ENCODE peak calls at places on chromosomes 1 and 21, in six cellular contexts. One of them, this sample, is unnamed.

GRCh38 chr1:109500886-109501285 is 7.0 kb downstream of the CYB561D1 start:
- DNase-seq in neuronal stem cell: no peak
- DNase-seq in IMR-90: peak
- DNase-seq in H9: no peak
- DNase-seq in trophoblast cell: no peak
- DNase-seq in mesendoderm: no peak
- DNase-seq in this sample: peak

GRCh38 chr1:51070640-51071039 is 31.4 kb upstream of the C1orf185 start:
- DNase-seq in neuronal stem cell: no peak
- DNase-seq in IMR-90: peak
- DNase-seq in H9: no peak
- DNase-seq in trophoblast cell: no peak
- DNase-seq in mesendoderm: no peak
- DNase-seq in this sample: no peak

GRCh38 chr1:111789077-111789476 is 33.4 kb downstream of the DDX20 start:
- DNase-seq in neuronal stem cell: no peak
- DNase-seq in IMR-90: no peak
- DNase-seq in H9: no peak
- DNase-seq in trophoblast cell: no peak
- DNase-seq in mesendoderm: no peak
- DNase-seq in this sample: no peak

GRCh38 chr1:110084226-110085078 is 14.0 kb upstream of the ALX3 start:
- DNase-seq in neuronal stem cell: no peak
- DNase-seq in IMR-90: peak
- DNase-seq in H9: no peak
- DNase-seq in trophoblast cell: peak
- DNase-seq in mesendoderm: no peak
- DNase-seq in this sample: peak

GRCh38 chr1:26134466-26134865 is 22.8 kb downstream of the PDIK1L start:
- DNase-seq in neuronal stem cell: no peak
- DNase-seq in IMR-90: no peak
- DNase-seq in H9: no peak
- DNase-seq in trophoblast cell: no peak
- DNase-seq in mesendoderm: no peak
- DNase-seq in this sample: no peak

GRCh38 chr1:84620720-84621313 is 46.6 kb upstream of the CTBS start:
- DNase-seq in neuronal stem cell: peak
- DNase-seq in IMR-90: peak
- DNase-seq in H9: peak
- DNase-seq in trophoblast cell: peak
- DNase-seq in mesendoderm: peak
- DNase-seq in this sample: peak

GRCh38 chr21:45303111-45303615 is 15.5 kb upstream of the POFUT2 start:
- DNase-seq in neuronal stem cell: no peak
- DNase-seq in IMR-90: no peak
- DNase-seq in H9: no peak
- DNase-seq in trophoblast cell: no peak
- DNase-seq in mesendoderm: no peak
- DNase-seq in this sample: no peak

GRCh38 chr1:185343306-185343705 is 26.3 kb upstream of the IVNS1ABP start:
- DNase-seq in neuronal stem cell: no peak
- DNase-seq in IMR-90: no peak
- DNase-seq in H9: no peak
- DNase-seq in trophoblast cell: no peak
- DNase-seq in mesendoderm: no peak
- DNase-seq in this sample: no peak

GRCh38 chr1:110903853-110904500 is 31.0 kb downstream of the CD53 start:
- DNase-seq in neuronal stem cell: no peak
- DNase-seq in IMR-90: no peak
- DNase-seq in H9: no peak
- DNase-seq in trophoblast cell: no peak
- DNase-seq in mesendoderm: no peak
- DNase-seq in this sample: no peak

GRCh38 chr21:33039542-33039941 is 13.8 kb downstream of the OLIG2 start:
- DNase-seq in neuronal stem cell: no peak
- DNase-seq in IMR-90: no peak
- DNase-seq in H9: no peak
- DNase-seq in trophoblast cell: no peak
- DNase-seq in mesendoderm: no peak
- DNase-seq in this sample: no peak

GRCh38 chr1:156760092-156760795 is 7.1 kb upstream of the PRCC start:
- DNase-seq in neuronal stem cell: no peak
- DNase-seq in IMR-90: no peak
- DNase-seq in H9: no peak
- DNase-seq in trophoblast cell: no peak
- DNase-seq in mesendoderm: no peak
- DNase-seq in this sample: no peak

GRCh38 chr1:212415107-212415841 is 588 bp upstream of the PACC1 start:
- DNase-seq in neuronal stem cell: no peak
- DNase-seq in IMR-90: no peak
- DNase-seq in H9: peak
- DNase-seq in trophoblast cell: no peak
- DNase-seq in mesendoderm: peak
- DNase-seq in this sample: no peak
- H3K4me2 ChIP-seq in neuronal stem cell: peak
- H3K4me2 ChIP-seq in IMR-90: peak
- H3K4me2 ChIP-seq in H9: no peak
- H3K4me2 ChIP-seq in trophoblast cell: peak
- H3K4me2 ChIP-seq in mesendoderm: no peak
- H3K4me2 ChIP-seq in this sample: peak

DNA sequence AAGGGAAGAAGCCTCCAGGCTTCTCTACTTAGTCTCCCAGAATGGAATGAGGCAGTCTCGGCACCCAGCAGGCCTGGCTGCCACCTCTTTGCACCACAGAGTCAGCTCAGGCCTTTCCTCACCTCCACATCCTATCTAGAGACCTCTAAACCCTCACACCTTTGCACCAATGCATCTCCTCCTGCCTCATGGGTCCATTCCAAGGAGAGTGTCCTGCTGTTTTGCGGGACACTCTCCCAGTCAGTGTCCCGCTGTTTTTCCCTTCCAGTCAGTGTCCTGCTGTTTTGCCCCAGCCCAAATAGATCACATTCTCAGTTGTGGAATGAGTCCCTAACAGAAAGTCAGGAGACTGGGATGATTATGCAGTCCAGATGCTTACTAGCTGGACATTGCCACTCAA is 185.6 kb upstream of the CAMK1G start:
- DNase-seq in neuronal stem cell: no peak
- DNase-seq in IMR-90: no peak
- DNase-seq in H9: no peak
- DNase-seq in trophoblast cell: no peak
- DNase-seq in mesendoderm: peak
- DNase-seq in this sample: no peak
- H2BK120ac ChIP-seq in neuronal stem cell: no peak
- H2BK120ac ChIP-seq in IMR-90: peak
- H2BK120ac ChIP-seq in H9: no peak
- H2BK120ac ChIP-seq in trophoblast cell: peak
- H2BK120ac ChIP-seq in mesendoderm: peak
- H2BK120ac ChIP-seq in this sample: peak

GRCh38 chr1:11769274-11769673 is 7.3 kb downstream of the C1orf167 start:
- DNase-seq in neuronal stem cell: no peak
- DNase-seq in IMR-90: no peak
- DNase-seq in H9: no peak
- DNase-seq in trophoblast cell: no peak
- DNase-seq in mesendoderm: no peak
- DNase-seq in this sample: no peak
- H3K4me2 ChIP-seq in neuronal stem cell: no peak
- H3K4me2 ChIP-seq in IMR-90: no peak
- H3K4me2 ChIP-seq in H9: no peak
- H3K4me2 ChIP-seq in trophoblast cell: no peak
- H3K4me2 ChIP-seq in mesendoderm: no peak
- H3K4me2 ChIP-seq in this sample: no peak

DNA sequence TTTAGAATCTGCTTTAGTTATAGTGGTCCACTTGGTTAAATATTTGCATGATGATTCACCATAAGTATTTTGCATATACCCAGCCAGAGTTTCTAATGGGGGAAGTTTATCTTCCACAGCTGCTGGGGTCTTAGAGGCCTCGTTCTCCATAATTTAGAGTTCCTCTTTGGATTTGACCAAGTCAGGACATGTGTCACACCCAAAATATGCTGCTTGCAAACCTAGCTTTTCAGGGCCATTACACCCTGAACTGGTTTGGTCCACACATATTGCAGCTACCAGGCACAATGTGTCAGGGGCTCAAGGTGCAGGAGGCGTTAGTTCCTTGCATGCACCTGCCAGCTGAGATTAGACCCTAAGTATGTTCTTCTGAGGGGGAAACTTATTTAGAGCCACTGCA is 17.1 kb upstream of the FMO4 start:
- DNase-seq in neuronal stem cell: no peak
- DNase-seq in IMR-90: no peak
- DNase-seq in H9: no peak
- DNase-seq in trophoblast cell: no peak
- DNase-seq in mesendoderm: no peak
- DNase-seq in this sample: no peak
- H2BK120ac ChIP-seq in neuronal stem cell: no peak
- H2BK120ac ChIP-seq in IMR-90: no peak
- H2BK120ac ChIP-seq in H9: no peak
- H2BK120ac ChIP-seq in trophoblast cell: no peak
- H2BK120ac ChIP-seq in mesendoderm: no peak
- H2BK120ac ChIP-seq in this sample: no peak

DNA sequence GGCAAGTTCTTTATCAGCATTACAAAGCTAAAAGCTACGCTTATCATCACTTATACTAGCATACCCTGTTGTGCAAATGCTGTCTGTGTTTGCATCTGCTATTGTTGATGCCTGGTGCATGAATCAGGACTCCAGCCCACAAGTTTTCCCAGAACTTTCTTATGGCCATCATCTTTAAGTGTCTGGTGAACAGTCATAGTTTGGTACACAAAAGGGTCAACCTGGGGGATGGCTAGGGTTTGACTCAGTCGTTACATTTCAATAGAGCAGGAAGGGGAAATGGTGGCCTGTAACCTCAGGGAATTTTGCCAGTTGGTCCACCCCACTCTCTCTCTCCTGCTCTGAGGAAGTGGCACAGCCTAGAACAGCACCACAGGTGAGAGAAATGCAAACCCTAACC is 35.4 kb downstream of the SELL start:
- DNase-seq in neuronal stem cell: no peak
- DNase-seq in IMR-90: peak
- DNase-seq in H9: no peak
- DNase-seq in trophoblast cell: peak
- DNase-seq in mesendoderm: no peak
- DNase-seq in this sample: peak
- H3K4me2 ChIP-seq in neuronal stem cell: no peak
- H3K4me2 ChIP-seq in IMR-90: no peak
- H3K4me2 ChIP-seq in H9: no peak
- H3K4me2 ChIP-seq in trophoblast cell: no peak
- H3K4me2 ChIP-seq in mesendoderm: no peak
- H3K4me2 ChIP-seq in this sample: no peak

GRCh38 chr1:176205322-176205914 is 1.7 kb downstream of the COP1 start:
- DNase-seq in neuronal stem cell: no peak
- DNase-seq in IMR-90: peak
- DNase-seq in H9: no peak
- DNase-seq in trophoblast cell: no peak
- DNase-seq in mesendoderm: no peak
- DNase-seq in this sample: peak

GRCh38 chr1:176203735-176204134 is 3.4 kb downstream of the COP1 start:
- DNase-seq in neuronal stem cell: no peak
- DNase-seq in IMR-90: no peak
- DNase-seq in H9: no peak
- DNase-seq in trophoblast cell: no peak
- DNase-seq in mesendoderm: no peak
- DNase-seq in this sample: no peak

GRCh38 chr1:176208034-176208433 is 948 bp upstream of the COP1 start:
- DNase-seq in neuronal stem cell: no peak
- DNase-seq in IMR-90: no peak
- DNase-seq in H9: no peak
- DNase-seq in trophoblast cell: no peak
- DNase-seq in mesendoderm: no peak
- DNase-seq in this sample: no peak

GRCh38 chr1:176206006-176206960 is 803 bp downstream of the COP1 start:
- DNase-seq in neuronal stem cell: peak
- DNase-seq in IMR-90: peak
- DNase-seq in H9: peak
- DNase-seq in trophoblast cell: peak
- DNase-seq in mesendoderm: peak
- DNase-seq in this sample: peak

GRCh38 chr1:176206961-176207902 is at the start of gene COP1:
- DNase-seq in neuronal stem cell: peak
- DNase-seq in IMR-90: peak
- DNase-seq in H9: peak
- DNase-seq in trophoblast cell: peak
- DNase-seq in mesendoderm: peak
- DNase-seq in this sample: peak
- H2BK120ac ChIP-seq in neuronal stem cell: peak
- H2BK120ac ChIP-seq in IMR-90: peak
- H2BK120ac ChIP-seq in H9: no peak
- H2BK120ac ChIP-seq in trophoblast cell: peak
- H2BK120ac ChIP-seq in mesendoderm: no peak
- H2BK120ac ChIP-seq in this sample: peak

DNA sequence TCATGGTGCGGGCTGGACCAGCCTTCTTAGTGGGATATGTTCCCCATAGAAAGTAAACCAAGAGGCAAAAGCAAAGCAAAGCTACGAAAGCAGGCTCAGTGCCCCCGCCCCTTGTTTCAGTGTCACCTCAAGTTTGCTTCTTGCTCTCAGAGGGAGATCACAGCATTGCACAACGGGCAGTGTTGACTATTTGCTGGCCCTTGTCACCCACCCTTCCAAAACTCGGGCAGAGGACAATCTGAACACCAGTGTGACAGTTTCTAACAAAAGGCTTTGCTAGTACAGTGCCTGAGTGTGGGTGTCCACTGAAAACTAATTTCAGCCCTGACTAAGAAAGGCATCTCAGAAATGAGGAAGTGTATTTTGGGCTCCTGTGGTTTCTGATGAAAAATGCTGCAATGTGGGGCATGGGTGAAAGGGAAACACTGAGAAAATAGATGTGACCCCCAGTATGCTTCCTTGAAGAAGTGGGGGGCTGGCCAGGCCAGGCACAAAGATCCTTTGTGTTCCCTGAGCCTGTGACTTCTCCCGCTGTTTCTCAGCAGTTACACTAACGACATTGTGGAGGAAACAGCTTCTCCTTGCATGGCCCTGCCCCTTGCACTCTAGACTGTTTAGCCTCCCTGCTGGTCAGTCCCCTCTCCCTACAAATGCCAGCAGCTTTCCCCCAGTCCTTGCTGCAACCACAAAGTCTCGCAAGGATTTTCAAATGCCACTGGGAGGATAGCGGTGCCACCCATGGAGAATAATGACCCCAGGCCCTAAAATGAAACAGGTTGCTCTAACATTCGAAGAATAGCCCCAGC is 33.3 kb upstream of the KCNE1 start:
- DNase-seq in neuronal stem cell: no peak
- DNase-seq in IMR-90: peak
- DNase-seq in H9: no peak
- DNase-seq in trophoblast cell: peak
- DNase-seq in mesendoderm: peak
- DNase-seq in this sample: peak
- H3K4me2 ChIP-seq in neuronal stem cell: no peak
- H3K4me2 ChIP-seq in IMR-90: peak
- H3K4me2 ChIP-seq in H9: no peak
- H3K4me2 ChIP-seq in trophoblast cell: peak
- H3K4me2 ChIP-seq in mesendoderm: no peak
- H3K4me2 ChIP-seq in this sample: peak